ENCODE peak calls at places on chromosomes 7 and 10, in seven cellular contexts. A, M, V, E, D, X and J are unnamed samples.

GRCh38 chr10:11147723-11148122 is 130.1 kb downstream of the CELF2 start:
- DNase-seq in X (no peak), D (no peak), M (no peak), V (no peak), E (no peak), A (peak), J (no peak)

GRCh38 chr7:131540491-131541162 is 15.8 kb downstream of the PODXL start:
- DNase-seq in V (no peak), E (no peak), A (peak), D (no peak), M (peak), X (no peak), J (no peak)

GRCh38 chr7:12607134-12607533 is 36.6 kb downstream of the SCIN start:
- DNase-seq in M (no peak), D (no peak), E (no peak), A (no peak), V (no peak), X (no peak), J (no peak)

GRCh38 chr10:58743466-58744115 is 230.9 kb downstream of the BICC1 start:
- DNase-seq in A (no peak), X (no peak), E (peak), M (no peak), V (no peak), D (no peak), J (no peak)

GRCh38 chr10:66833861-66834260 is 92.0 kb upstream of the LRRTM3 start:
- DNase-seq in V (no peak), E (no peak), X (no peak), D (no peak), M (no peak), A (no peak), J (no peak)

GRCh38 chr10:21083861-21084260 is 186.8 kb upstream of the NEBL start:
- DNase-seq in E (no peak), D (no peak), M (no peak), A (no peak), X (no peak), V (no peak), J (no peak)

GRCh38 chr7:116395125-116395791 is 104.3 kb upstream of the CAV2 start:
- DNase-seq in A (no peak), D (no peak), M (no peak), X (no peak), E (peak), V (no peak), J (no peak)

GRCh38 chr10:114768394-114768786 is 53.2 kb upstream of the FHIP2A start:
- DNase-seq in M (no peak), A (no peak), D (no peak), V (no peak), E (no peak), X (no peak), J (no peak)

GRCh38 chr7:94335586-94335985 is 59.1 kb upstream of the COL1A2 start:
- DNase-seq in V (no peak), A (no peak), X (no peak), E (peak), D (no peak), M (no peak), J (no peak)

GRCh38 chr10:79400567-79401004 is 44.8 kb downstream of the ZCCHC24 start:
- DNase-seq in A (peak), D (no peak), X (no peak), V (no peak), E (no peak), M (peak), J (peak)

GRCh38 chr7:25665346-25665745 is 437.1 kb upstream of the NPVF start:
- DNase-seq in X (peak), A (no peak), D (no peak), V (peak), M (no peak), E (no peak), J (no peak)

DNA sequence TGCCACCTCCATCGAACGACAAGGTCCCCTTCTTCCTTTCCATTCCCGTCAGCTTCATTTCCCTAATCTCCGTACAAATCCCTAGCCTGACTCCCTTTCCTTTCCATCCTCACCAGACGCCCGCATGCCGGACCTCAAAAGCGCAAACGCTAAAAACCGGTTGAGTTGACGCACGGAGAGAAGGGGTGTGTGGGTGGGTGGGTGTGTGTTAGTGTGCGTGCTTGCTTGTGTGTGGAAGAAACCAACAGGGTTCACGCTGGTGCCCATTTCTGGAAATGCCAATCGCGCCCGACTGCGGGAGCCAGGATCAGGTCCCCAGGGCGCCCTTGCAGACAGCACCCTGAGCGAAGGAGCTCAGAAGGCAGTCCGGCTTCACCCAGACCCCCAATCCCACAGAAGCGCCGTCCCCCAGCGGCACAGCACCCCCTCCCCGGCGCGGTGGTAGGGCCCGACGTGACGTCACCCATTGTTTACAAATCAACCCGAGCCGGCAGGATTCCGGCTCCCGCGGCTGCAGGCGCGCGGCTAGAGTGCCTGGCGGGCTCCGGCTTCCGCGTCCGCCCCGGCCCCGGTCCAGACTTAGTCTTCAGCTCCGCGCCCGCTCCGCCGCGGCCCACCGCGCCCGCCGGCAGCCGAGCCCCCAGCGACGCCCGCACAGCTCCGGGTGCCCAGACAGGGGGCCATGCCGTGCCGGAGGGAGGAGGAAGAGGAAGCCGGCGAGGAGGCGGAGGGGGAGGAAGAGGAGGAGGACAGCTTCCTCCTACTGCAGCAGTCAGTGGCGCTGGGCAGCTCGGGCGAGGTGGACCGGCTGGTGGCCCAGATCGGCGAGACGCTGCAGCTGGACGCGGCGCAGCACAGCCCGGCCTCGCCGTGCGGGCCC is at the start of gene FRAT1:
- DNase-seq in X (peak), V (peak), E (peak), D (peak), A (peak), M (peak), J (peak)
- TF ChIP-seq POLR2A in X (no peak), V (peak), E (peak), D (peak), A (peak), M (peak), J (peak)

GRCh38 chr7:2249744-2250323 is 7.8 kb downstream of the NUDT1 start:
- DNase-seq in E (no peak), V (no peak), M (no peak), X (no peak), A (no peak), D (no peak), J (no peak)
- TF ChIP-seq POLR2A in E (no peak), V (no peak), M (no peak), X (no peak), A (no peak), D (no peak), J (no peak)

DNA sequence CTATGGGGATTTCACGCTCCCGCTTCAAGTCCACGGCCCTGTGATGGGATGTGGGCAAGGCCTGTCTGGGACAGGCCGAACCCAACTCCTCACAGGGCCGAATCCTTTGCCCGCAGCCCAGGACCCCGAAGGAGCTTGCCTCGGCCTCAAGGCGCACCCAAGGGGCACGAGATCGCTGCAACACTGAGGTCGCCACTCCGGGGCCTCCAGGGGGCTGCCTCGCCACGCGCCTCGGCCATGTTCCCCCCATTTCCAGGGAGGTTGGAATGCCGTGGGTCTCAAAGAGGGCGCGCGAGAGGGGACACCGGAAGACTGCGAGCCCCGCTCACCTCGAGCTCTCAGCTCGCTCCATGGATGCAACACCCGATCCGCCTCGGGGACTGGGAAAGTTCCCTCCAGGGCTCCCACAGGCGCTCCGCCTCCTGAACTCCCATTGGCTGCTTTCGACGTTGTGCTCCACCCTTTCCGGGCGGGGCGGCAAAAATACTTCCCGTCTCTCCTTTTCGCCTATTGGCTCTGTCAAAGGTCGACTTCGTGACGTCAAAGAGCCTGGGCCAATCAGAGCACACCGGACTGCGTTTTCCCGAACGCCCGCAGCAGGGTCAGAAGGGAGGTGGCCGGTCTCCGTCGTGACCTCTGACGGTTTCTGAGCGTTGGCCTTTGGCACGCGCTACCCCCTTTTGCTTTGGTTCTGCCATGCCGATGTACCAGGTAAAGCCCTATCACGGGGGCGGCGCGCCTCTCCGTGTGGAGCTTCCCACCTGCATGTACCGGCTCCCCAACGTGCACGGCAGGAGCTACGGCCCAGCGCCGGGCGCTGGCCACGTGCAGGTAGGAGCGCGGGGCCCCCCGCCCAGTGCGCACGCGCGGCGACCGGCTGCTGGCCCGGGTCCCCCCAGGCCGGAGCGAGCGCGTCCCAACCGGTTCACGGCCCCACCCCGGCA is at the start of the genes AIMP2 and PMS2:
- DNase-seq in X (peak), M (peak), A (peak), V (peak), E (peak), D (peak), J (peak)
- TF ChIP-seq POLR2A in X (no peak), M (peak), A (no peak), V (peak), E (peak), D (peak), J (peak)

DNA sequence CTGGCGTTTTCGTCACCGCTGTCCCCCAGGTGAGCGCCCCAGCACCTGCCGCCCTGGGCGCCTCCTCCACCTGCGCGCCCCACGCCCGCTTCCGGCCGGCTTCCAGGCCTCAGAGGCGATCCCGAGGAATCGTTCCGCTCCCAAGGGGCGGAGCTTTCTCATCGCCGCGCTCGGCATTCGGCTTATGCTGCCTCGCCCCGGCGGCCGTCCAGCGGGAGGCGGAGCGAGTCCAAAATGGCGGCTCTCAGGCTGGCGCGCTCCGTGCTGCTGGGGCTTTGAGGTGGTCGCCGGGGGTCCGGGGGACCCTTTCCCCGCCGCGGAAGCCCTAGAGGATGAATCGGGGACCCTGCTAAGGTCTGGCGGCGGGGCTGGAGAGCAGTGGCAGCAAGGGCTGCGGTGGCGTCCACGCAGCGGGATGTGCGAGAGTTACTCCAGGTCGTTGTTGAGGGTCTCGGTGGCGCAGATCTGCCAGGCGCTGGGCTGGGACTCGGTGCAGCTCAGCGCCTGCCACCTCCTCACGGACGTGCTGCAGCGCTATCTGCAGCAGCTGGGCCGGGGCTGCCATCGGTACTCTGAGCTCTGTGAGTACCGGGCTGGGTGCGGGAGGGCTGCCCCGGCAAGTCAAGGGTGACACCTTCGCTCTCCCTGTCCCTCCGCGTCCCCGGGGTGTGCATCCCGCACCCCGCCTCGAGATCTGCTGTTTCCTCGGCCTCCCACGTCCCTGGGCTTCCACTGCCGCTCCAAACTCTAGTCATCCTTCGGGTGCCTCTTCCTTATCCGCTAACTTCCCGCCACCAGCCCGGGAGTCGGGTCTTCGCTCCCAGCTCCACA is at the start of gene TAF3:
- DNase-seq in V (peak), E (peak), A (peak), D (peak), X (peak), M (peak), J (peak)
- TF ChIP-seq POLR2A in V (peak), E (peak), A (peak), D (peak), X (no peak), M (no peak), J (peak)

GRCh38 chr10:68559251-68559650 is 886 bp upstream of the TET1 start:
- DNase-seq in V (no peak), M (no peak), E (peak), A (no peak), D (no peak), X (no peak), J (no peak)

GRCh38 chr10:68559872-68560200 is 301 bp upstream of the TET1 start:
- DNase-seq in X (no peak), A (no peak), M (no peak), V (no peak), E (no peak), D (no peak), J (peak)

GRCh38 chr10:68560916-68561691 is 967 bp downstream of the TET1 start:
- DNase-seq in X (peak), M (peak), E (peak), A (no peak), V (no peak), D (no peak), J (peak)

GRCh38 chr10:68561804-68562649 is 1.9 kb downstream of the TET1 start:
- DNase-seq in V (no peak), X (no peak), M (no peak), A (no peak), E (no peak), D (no peak), J (peak)

DNA sequence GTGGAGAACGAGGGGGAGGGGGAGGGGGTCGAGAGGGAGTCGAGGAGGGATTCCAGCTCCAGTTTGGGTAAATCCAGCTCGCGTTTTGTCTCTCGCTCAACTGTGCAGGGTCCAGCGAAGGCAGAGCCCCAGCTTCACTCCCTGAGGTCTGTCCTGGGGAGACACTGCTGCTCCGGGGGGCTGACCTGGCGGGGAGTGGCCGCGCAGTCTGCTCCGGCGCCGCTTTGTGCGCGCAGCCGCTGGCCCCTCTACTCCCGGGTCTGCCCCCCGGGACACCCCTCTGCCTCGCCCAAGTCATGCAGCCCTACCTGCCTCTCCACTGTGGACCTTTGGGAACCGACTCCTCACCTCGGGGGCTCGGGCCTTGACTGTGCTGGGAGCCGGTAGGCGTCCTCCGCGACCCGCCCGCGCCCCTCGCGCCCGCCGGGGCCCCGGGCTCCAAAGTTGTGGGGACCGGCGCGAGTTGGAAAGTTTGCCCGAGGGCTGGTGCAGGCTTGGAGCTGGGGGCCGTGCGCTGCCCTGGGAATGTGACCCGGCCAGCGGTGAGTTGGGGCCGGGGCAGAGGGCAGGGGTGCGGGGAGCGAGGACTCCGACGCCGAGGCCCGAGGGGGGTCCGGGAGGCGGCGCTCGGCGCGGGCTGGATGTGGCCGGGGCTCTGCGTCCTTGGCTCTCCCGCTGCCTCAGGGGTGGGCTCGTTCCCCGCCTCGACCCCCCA is at the start of gene TET1:
- DNase-seq in A (no peak), X (peak), D (peak), E (peak), V (no peak), M (peak), J (peak)
- TF ChIP-seq POLR2A in A (no peak), X (no peak), D (peak), E (peak), V (peak), M (peak), J (no peak)

DNA sequence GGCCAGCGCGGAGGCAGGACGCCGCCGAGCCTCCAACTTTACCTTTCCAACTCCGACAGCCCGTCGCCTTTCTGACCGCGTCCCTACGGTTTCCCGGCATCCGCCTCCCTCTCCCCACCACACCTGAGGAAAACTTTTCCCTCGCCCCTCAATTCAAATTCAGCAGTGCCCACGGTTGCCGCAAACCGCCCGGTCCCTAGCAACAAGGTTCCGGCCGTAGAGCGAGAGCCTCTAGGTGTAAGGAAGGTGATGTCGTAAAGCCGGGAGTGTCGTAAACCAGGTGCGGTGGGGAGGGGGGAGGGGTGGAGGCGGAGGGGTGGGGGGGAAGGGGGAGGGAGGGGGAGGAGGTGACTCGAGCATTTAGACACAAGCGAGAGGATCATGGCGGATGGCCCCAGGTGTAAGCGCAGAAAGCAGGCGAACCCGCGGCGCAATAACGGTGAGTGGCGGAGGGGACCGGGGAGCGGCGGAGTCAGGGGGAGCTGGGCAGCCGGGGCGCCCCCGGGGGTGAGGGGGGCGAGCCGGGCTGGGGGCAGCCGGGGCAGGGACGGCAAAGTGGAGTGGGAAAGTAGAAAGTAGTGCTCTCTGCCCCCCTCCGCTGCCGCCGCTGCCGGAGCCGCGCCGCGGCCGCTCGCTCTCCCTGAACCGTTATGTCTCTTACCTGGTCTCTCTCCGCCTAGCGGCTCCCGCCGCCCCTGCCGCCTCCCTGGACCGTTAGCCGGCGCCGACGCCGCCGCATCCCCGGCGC is at the start of gene ZEB1:
- DNase-seq in M (peak), D (peak), E (peak), X (peak), V (peak), A (peak), J (peak)
- TF ChIP-seq POLR2A in M (peak), D (peak), E (peak), X (no peak), V (no peak), A (no peak), J (peak)

DNA sequence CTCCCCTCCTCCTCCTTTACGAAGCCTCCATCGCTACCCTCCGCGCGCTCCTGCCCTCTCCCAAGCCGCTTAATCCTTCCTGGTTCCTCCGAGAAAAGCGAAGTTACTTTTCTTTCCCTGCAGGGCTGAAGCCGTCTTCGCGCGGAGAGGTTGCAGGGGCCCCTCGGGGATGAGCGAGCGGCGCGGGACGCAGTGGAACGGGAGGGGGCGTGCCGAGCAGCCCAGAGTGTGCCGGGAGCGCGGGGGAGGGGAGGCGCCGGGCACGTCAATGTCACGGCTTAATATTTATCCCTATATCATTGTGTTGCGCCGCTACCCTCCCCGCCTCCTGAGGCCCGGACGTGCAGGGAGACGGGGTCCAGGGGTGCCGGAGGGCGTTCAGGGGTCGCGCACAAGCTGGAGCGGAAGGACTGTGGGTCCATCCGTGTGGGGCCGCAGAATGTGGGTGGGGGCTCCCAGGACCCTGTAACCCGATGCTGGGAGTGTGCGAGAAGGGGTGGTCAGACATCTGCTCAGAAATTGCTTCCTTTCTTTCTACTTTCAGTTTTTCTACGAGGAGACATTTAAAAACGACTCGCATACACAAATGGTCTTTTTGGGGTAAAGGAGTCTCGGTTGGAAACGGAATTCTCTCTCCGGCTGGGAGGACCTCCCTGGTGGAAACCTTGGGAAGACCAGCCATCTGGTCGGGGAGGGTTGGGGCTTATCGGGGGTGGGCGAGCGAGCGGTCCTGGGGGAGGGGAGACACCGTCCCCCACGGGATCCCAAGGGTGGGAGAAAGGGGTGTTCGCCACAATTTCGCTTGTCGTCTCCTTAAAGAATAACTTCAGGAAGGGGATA is 2.4 kb downstream of the CDK6 start:
- DNase-seq in V (peak), A (peak), X (peak), M (peak), E (peak), D (peak), J (peak)
- TF ChIP-seq POLR2A in V (peak), A (no peak), X (no peak), M (no peak), E (no peak), D (peak), J (peak)